ENCODE peak calls at places on chromosomes 12 and 14, in nine cellular contexts. N, K, V, C, Z, S, H, X and M are unnamed samples. For H3K27me3 and H3K4me1, the result is how much of the 10 kb centered on the place peaks cover.

GRCh38 chr14:73125746-73126145 is 10.6 kb upstream of the PSEN1 start:
- DNase-seq in N (no peak), K (no peak), V (no peak), C (no peak), Z (no peak), S (no peak), H (no peak), X (no peak), M (no peak)

GRCh38 chr14:31660728-31661127 is 99.5 kb downstream of the NUBPL start:
- DNase-seq in N (no peak), K (no peak), V (no peak), C (no peak), Z (no peak), S (no peak), H (no peak), X (no peak), M (no peak)

GRCh38 chr14:58898655-58899316 is 261.0 kb downstream of the DACT1 start:
- DNase-seq in N (peak), K (no peak), V (no peak), C (no peak), Z (no peak), S (no peak), H (no peak), X (peak), M (no peak)

GRCh38 chr12:21483531-21483930 is 17.9 kb downstream of the RECQL start:
- DNase-seq in N (no peak), K (no peak), V (no peak), C (no peak), Z (no peak), S (no peak), H (no peak), X (no peak), M (no peak)

GRCh38 chr12:107822356-107822755 is 47.9 kb downstream of the ASCL4 start:
- DNase-seq in N (no peak), K (peak), V (no peak), C (no peak), Z (no peak), S (no peak), H (no peak), X (no peak), M (no peak)

GRCh38 chr14:91387135-91387849 is 30.3 kb downstream of the CCDC88C start:
- DNase-seq in N (peak), K (no peak), V (no peak), C (no peak), Z (no peak), S (no peak), H (no peak), X (peak), M (no peak)

GRCh38 chr12:121580959-121581680 is at the start of gene KDM2B:
- DNase-seq in N (peak), K (peak), V (peak), C (no peak), Z (peak), S (no peak), H (no peak), X (peak), M (peak)

GRCh38 chr12:53489242-53489915 is 9.9 kb downstream of the MAP3K12 start:
- DNase-seq in N (no peak), K (peak), V (no peak), C (no peak), Z (no peak), S (peak), H (no peak), X (no peak), M (no peak)

GRCh38 chr12:55060470-55060869 is 40.7 kb downstream of the NEUROD4 start:
- DNase-seq in N (no peak), K (peak), V (no peak), C (no peak), Z (no peak), S (no peak), H (no peak), X (no peak), M (no peak)

GRCh38 chr12:27797301-27798025 is 17.4 kb upstream of the MANSC4 start:
- DNase-seq in N (no peak), K (no peak), V (no peak), C (no peak), Z (no peak), S (no peak), H (no peak), X (no peak), M (peak)

GRCh38 chr12:48198619-48198973 is 4.5 kb downstream of the OR10AD1 start:
- DNase-seq in N (peak), K (no peak), V (peak), C (no peak), Z (no peak), S (peak), H (peak), X (no peak), M (peak)

GRCh38 chr12:65532744-65533143 is 254.3 kb downstream of the MSRB3 start:
- DNase-seq in N (peak), K (no peak), V (no peak), C (no peak), Z (peak), S (no peak), H (no peak), X (peak), M (no peak)

GRCh38 chr12:41190360-41190759 is 2.2 kb downstream of the PDZRN4 start:
- DNase-seq in N (no peak), K (peak), V (no peak), C (no peak), Z (peak), S (no peak), H (no peak), X (peak), M (no peak)

GRCh38 chr14:102230481-102231210 is 74.3 kb downstream of the MOK start:
- DNase-seq in N (no peak), K (peak), V (no peak), C (no peak), Z (no peak), S (no peak), H (peak), X (no peak), M (no peak)

GRCh38 chr14:87524011-87524410 is 469.0 kb downstream of the GALC start:
- DNase-seq in N (no peak), K (no peak), V (no peak), C (no peak), Z (no peak), S (no peak), H (no peak), X (no peak), M (no peak)

GRCh38 chr12:29921307-29921706 is 137.6 kb upstream of the TMTC1 start:
- DNase-seq in N (peak), K (no peak), V (no peak), C (peak), Z (peak), S (no peak), H (no peak), X (peak), M (no peak)

GRCh38 chr12:6852651-6853354 is 853 bp downstream of the USP5 start:
- DNase-seq in N (peak), K (peak), V (peak), C (no peak), Z (peak), S (no peak), H (no peak), X (peak), M (no peak)

GRCh38 chr12:107669946-107670345 is 15.7 kb upstream of the PWP1 start:
- DNase-seq in N (no peak), K (no peak), V (no peak), C (no peak), Z (no peak), S (no peak), H (no peak), X (no peak), M (no peak)

GRCh38 chr12:34334538-34334937 is 312.2 kb downstream of the ALG10 start:
- DNase-seq in N (no peak), K (no peak), V (no peak), C (no peak), Z (no peak), S (no peak), H (no peak), X (no peak), M (no peak)

GRCh38 chr12:34335819-34336262 is 313.5 kb downstream of the ALG10 start:
- DNase-seq in N (no peak), K (no peak), V (no peak), C (no peak), Z (no peak), S (no peak), H (no peak), X (no peak), M (no peak)

GRCh38 chr12:34338751-34339150 is 316.5 kb downstream of the ALG10 start:
- DNase-seq in N (no peak), K (no peak), V (no peak), C (no peak), Z (no peak), S (no peak), H (no peak), X (no peak), M (no peak)

GRCh38 chr12:34334953-34335743 is 312.9 kb downstream of the ALG10 start:
- DNase-seq in N (no peak), K (no peak), V (no peak), C (no peak), Z (no peak), S (no peak), H (no peak), X (no peak), M (no peak)

GRCh38 chr12:34336619-34337465 is 314.5 kb downstream of the ALG10 start:
- DNase-seq in N (no peak), K (no peak), V (no peak), C (no peak), Z (no peak), S (no peak), H (no peak), X (no peak), M (no peak)
- H3K27me3 ChIP-seq in N (under half), K (under half), V (under half), C (under half), Z (under half), S (under half), H (under half), X (under half), M (under half)

DNA sequence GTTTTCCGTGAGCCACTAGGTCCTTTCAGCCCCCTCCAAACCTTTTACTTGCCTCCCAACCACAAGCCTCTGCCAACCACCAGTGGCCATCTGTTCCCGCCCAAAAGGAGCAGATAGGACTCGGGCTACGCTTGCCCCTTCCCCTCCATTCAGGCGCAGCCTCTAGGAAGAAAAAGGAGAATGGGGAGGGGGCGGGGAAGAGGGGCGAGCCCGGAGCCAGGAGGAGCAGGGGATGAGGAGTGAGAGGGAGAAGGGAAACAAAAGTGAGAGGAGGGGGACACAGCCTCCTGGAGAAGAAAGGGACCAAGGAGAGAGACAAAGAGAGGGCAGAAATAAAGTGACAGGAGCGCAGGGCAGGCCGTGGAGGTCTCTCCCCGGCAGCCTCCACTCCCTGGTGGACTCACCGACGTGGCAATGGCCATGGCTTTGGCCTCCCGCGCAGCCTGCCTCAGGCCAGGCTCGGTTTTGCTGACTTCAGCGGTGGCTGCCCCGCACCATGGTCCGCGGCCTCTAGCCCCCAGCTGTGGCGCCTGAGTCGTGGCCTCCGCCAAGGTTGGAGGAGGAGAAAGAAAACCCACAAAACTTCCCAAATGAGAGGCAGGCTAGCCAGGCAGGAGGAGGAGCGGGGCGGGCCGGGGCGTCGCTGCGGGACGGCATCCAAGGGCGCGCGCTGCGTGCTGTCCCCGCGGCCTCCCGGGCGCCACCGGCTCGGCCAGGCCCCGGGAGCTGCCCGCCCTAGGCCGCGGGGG is at the start of gene EFS:
- DNase-seq in N (peak), K (no peak), V (no peak), C (no peak), Z (no peak), S (no peak), H (no peak), X (peak), M (peak)
- H3K4me1 ChIP-seq in N (under half), K (under half), V (under half), C (under half), Z (under half), S (under half), H (under half), X (under half), M (under half)

GRCh38 chr14:23442721-23443356 is 7.4 kb upstream of the MYH7 start:
- DNase-seq in N (no peak), K (no peak), V (no peak), C (no peak), Z (no peak), S (no peak), H (no peak), X (no peak), M (no peak)

GRCh38 chr14:23438130-23438893 is 2.9 kb upstream of the MYH7 start:
- DNase-seq in N (no peak), K (peak), V (no peak), C (no peak), Z (no peak), S (no peak), H (no peak), X (no peak), M (no peak)

GRCh38 chr14:23443411-23443812 is 8.0 kb upstream of the MYH7 start:
- DNase-seq in N (no peak), K (no peak), V (no peak), C (no peak), Z (no peak), S (no peak), H (no peak), X (no peak), M (no peak)

GRCh38 chr14:23439107-23439835 is 3.8 kb upstream of the MYH7 start:
- DNase-seq in N (no peak), K (no peak), V (no peak), C (no peak), Z (no peak), S (no peak), H (no peak), X (no peak), M (no peak)

DNA sequence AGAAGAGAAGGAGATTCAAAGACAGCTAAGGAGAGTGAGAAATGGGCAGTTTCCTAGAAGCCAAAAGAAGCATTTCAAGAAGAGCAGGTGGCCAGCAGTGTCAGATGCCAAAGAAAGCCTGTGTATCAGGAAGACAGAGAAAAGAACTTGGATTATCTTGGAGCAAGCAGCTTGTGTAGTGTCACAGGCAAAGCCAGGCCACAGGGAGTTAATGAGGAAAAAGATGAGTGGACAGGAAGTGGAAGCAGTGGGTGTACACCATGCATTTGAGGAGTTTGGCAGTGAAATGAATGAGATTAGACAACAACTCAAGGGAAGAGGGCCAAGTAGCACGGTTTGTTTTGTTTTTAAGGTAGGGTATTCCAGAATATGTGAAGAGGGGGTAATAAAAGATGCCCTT is 5.6 kb upstream of the MYH7 start:
- DNase-seq in N (no peak), K (no peak), V (no peak), C (no peak), Z (no peak), S (no peak), H (no peak), X (no peak), M (no peak)
- H3K27me3 ChIP-seq in N (under half), K (under half), V (under half), C (under half), Z (under half), S (under half), H (under half), X (half or more), M (under half)

DNA sequence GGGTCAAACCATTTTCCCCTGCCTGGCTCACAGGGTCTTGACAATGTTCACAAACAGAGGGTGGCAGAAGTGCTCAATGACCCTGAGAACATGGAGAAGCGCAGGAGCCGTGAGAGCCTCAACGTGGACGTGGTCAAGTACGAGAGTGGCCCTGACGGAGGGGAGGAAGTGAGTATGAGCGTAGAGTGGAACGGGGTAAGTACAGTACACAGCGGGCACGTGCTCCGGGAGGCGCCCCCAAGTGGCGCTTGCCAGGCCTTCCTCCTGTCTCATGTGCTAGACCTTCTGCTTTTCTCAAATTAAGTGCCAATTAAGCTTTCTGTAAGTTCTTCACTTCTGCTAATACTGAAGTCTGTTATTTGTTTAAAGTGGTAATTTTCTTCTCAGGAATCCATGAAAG is 35.9 kb downstream of the XRCC3 start:
- DNase-seq in N (peak), K (peak), V (peak), C (peak), Z (no peak), S (no peak), H (no peak), X (peak), M (no peak)
- H3K4me1 ChIP-seq in N (under half), K (under half), V (under half), C (under half), Z (under half), S (under half), H (under half), X (under half), M (under half)

GRCh38 chr14:53956427-53957201 is at the start of gene BMP4:
- DNase-seq in N (peak), K (peak), V (peak), C (peak), Z (peak), S (peak), H (peak), X (peak), M (peak)
- H3K27me3 ChIP-seq in N (under half), K (under half), V (under half), C (under half), Z (under half), S (under half), H (under half), X (under half), M (under half)